ENCODE peak calls at places on chromosomes 13 and 19, in ten cellular contexts. V is hepatocyte, R is GM23248, S is PC-3, H is cardiac muscle cell, I is heart right ventricle, F is lower lobe of right lung, E is Peyer's patch, Z is fibroblast of lung, P is A549. K is an unnamed sample.

GRCh38 chr13:65912516-65912915 is 1317.6 kb downstream of the PCDH9 start:
- DNase-seq in V (no peak), R (no peak), S (no peak), H (no peak), I (no peak), F (no peak), E (no peak), Z (no peak), P (no peak), K (no peak)

GRCh38 chr13:23703241-23703640 is 133.0 kb downstream of the TNFRSF19 start:
- DNase-seq in V (no peak), R (peak), S (no peak), H (no peak), I (no peak), F (no peak), E (no peak), Z (no peak), P (no peak), K (no peak)

GRCh38 chr13:98822238-98822606 is 69.8 kb upstream of the SLC15A1 start:
- DNase-seq in V (no peak), R (peak), S (no peak), H (peak), I (no peak), F (no peak), E (no peak), Z (peak), P (no peak), K (no peak)

GRCh38 chr19:38388310-38389100 is at the start of gene SPRED3:
- DNase-seq in V (peak), R (peak), S (peak), H (peak), I (no peak), F (no peak), E (no peak), Z (peak), P (peak), K (no peak)

GRCh38 chr19:1483979-1484428 is 5.0 kb upstream of the C19orf25 start:
- DNase-seq in V (no peak), R (no peak), S (no peak), H (no peak), I (no peak), F (no peak), E (no peak), Z (no peak), P (no peak), K (no peak)

GRCh38 chr19:33177417-33177976 is 16.6 kb upstream of the LRP3 start:
- DNase-seq in V (peak), R (peak), S (peak), H (peak), I (no peak), F (no peak), E (no peak), Z (no peak), P (peak), K (no peak)

GRCh38 chr19:16200776-16201391 is 3.2 kb downstream of the AP1M1 start:
- DNase-seq in V (no peak), R (no peak), S (no peak), H (no peak), I (no peak), F (no peak), E (peak), Z (no peak), P (no peak), K (no peak)

GRCh38 chr19:41541990-41542584 is 33.9 kb upstream of the CEACAM21 start:
- DNase-seq in V (no peak), R (peak), S (peak), H (peak), I (peak), F (peak), E (peak), Z (peak), P (peak), K (peak)

GRCh38 chr13:24130134-24130792 is 30.3 kb upstream of the SPATA13 start:
- DNase-seq in V (no peak), R (no peak), S (no peak), H (no peak), I (no peak), F (no peak), E (no peak), Z (no peak), P (no peak), K (peak)

GRCh38 chr13:41352935-41353801 is 42.1 kb downstream of the NAA16 start:
- DNase-seq in V (peak), R (peak), S (peak), H (peak), I (peak), F (no peak), E (peak), Z (peak), P (peak), K (peak)

GRCh38 chr19:5090780-5091575 is 122.1 kb downstream of the KDM4B start:
- DNase-seq in V (peak), R (peak), S (no peak), H (peak), I (peak), F (no peak), E (no peak), Z (peak), P (no peak), K (no peak)

GRCh38 chr19:290539-291521 is at the start of gene PLPP2:
- DNase-seq in V (peak), R (peak), S (no peak), H (no peak), I (no peak), F (peak), E (peak), Z (peak), P (peak), K (no peak)

GRCh38 chr19:10568444-10568825 is 344 bp downstream of the CDKN2D start:
- DNase-seq in V (peak), R (peak), S (peak), H (no peak), I (peak), F (peak), E (peak), Z (no peak), P (no peak), K (no peak)

GRCh38 chr13:29362849-29363604 is 232.5 kb downstream of the SLC7A1 start:
- DNase-seq in V (peak), R (peak), S (peak), H (peak), I (peak), F (no peak), E (peak), Z (peak), P (peak), K (no peak)

GRCh38 chr19:14404322-14404721 is 14.8 kb downstream of the DDX39A start:
- DNase-seq in V (no peak), R (no peak), S (no peak), H (no peak), I (no peak), F (no peak), E (no peak), Z (no peak), P (no peak), K (no peak)

GRCh38 chr19:12995596-12996541 is 594 bp downstream of the NFIX start:
- DNase-seq in V (peak), R (peak), S (no peak), H (no peak), I (peak), F (no peak), E (no peak), Z (peak), P (no peak), K (no peak)

GRCh38 chr13:113123226-113124150 is 889 bp downstream of the F10 start:
- DNase-seq in V (no peak), R (peak), S (no peak), H (no peak), I (no peak), F (peak), E (peak), Z (no peak), P (no peak), K (no peak)

GRCh38 chr13:113120300-113121182 is 2.1 kb upstream of the F10 start:
- DNase-seq in V (no peak), R (no peak), S (no peak), H (no peak), I (no peak), F (no peak), E (peak), Z (no peak), P (no peak), K (no peak)

GRCh38 chr13:113122571-113123225 is at the start of gene F10:
- DNase-seq in V (peak), R (peak), S (no peak), H (peak), I (peak), F (peak), E (peak), Z (peak), P (no peak), K (no peak)

GRCh38 chr13:113121183-113121927 is 1.2 kb upstream of the F10 start:
- DNase-seq in V (no peak), R (no peak), S (no peak), H (no peak), I (no peak), F (peak), E (peak), Z (no peak), P (no peak), K (no peak)

DNA sequence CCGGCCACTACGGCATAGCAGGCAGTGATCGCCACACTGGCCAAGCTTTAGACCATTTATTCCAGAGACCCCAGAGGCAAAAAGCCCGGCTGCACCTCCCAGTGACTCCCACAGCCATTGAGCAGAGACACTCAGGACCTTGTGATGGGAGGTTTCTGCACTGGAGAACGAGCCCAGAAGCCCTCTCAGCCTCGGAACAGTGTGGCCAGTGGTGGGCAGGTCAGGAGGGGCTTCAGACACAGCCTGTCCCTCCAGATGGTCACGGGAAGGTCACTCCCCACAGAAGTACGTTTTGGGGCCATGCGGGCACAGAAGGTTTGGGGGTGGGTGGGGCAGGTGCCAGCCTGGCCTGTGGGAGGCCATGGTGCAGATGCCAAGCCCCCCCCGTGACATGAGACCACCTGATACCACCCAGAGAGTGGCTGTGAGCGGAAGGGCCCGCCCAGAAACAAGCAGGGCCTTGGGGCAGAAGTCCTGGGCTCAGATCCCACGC is 625 bp upstream of the F10 start:
- DNase-seq in V (no peak), R (no peak), S (no peak), H (no peak), I (no peak), F (peak), E (peak), Z (no peak), P (no peak), K (no peak)
- H3K27ac ChIP-seq in V (peak), R (no peak), S (no peak), H (no peak), I (peak), F (peak), E (peak), Z (no peak), P (no peak), K (no peak)

DNA sequence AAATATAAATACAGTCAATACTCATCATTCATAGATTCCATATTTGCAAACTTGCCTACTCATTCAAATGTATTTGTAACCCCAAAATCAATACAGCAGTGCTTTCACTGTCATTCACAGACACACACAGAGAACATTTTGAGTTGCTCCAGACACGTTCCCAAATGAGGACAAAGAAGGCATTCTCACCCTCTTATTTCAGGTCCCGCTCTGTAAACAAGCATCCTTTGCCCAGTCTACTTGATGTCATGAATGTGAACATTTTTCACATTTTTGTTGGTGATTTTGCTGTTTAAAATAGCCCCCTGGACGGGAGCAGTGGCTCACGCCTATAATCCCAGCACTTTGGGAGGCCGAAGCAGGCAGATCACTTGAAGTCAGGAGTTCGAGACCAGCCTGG is 15.5 kb downstream of the C19orf47 start:
- DNase-seq in V (no peak), R (no peak), S (no peak), H (no peak), I (no peak), F (no peak), E (no peak), Z (no peak), P (no peak), K (no peak)
- H3K27ac ChIP-seq in V (no peak), R (no peak), S (no peak), H (no peak), I (no peak), F (no peak), E (no peak), Z (no peak), P (no peak), K (no peak)

DNA sequence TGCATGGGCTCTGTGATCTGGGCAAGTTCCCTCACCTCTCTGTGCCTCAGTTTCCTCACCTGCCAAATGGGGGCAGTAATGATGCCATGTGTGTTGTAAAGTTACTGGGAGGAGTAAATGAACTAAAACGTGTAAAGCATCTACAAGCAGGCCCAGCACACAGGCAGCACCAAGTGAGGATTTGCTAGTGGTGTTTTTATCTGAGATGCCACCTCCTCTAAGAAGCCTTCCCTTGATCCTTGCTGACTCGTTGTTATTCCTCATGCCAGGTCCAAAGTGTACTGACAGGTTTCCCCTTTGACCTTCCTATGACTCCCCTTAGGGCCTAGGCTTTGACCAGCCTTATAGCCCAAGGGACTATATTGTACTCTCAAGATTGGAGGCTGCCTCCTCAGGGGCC is 1.5 kb upstream of the UQCRFS1 start:
- DNase-seq in V (no peak), R (no peak), S (no peak), H (no peak), I (no peak), F (no peak), E (no peak), Z (no peak), P (no peak), K (no peak)
- H3K27ac ChIP-seq in V (no peak), R (no peak), S (no peak), H (no peak), I (no peak), F (no peak), E (no peak), Z (no peak), P (no peak), K (no peak)

GRCh38 chr13:32134991-32135390 is 103.4 kb downstream of the FRY start:
- DNase-seq in V (no peak), R (no peak), S (no peak), H (no peak), I (no peak), F (no peak), E (no peak), Z (no peak), P (no peak), K (no peak)

GRCh38 chr13:32136716-32137115 is 105.1 kb downstream of the FRY start:
- DNase-seq in V (no peak), R (no peak), S (no peak), H (no peak), I (no peak), F (no peak), E (no peak), Z (no peak), P (no peak), K (no peak)

GRCh38 chr13:32136061-32136460 is 104.5 kb downstream of the FRY start:
- DNase-seq in V (no peak), R (no peak), S (no peak), H (no peak), I (no peak), F (no peak), E (no peak), Z (no peak), P (no peak), K (no peak)

GRCh38 chr13:32134241-32134801 is 102.7 kb downstream of the FRY start:
- DNase-seq in V (no peak), R (peak), S (peak), H (no peak), I (no peak), F (no peak), E (no peak), Z (no peak), P (no peak), K (no peak)

DNA sequence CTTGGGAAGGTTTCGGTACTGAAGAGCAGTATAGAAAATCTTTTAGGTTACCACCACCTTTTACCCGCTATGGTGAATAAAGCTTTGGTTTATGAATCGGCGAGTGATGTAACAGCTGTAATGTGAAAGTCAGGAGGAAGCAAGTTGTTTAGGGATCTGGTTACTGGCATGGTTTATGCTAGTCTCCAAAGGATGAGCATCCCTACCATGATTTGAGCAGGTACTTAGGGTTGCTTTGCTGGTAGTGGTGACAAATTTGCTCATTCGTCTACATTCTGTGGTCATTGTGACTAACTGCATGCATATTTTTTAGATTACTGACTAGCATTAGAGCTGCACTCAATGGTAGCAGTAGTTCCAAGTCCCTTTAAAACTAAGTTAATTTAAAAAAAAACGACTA is 104.1 kb downstream of the FRY start:
- DNase-seq in V (no peak), R (peak), S (peak), H (no peak), I (no peak), F (no peak), E (no peak), Z (peak), P (no peak), K (no peak)
- H3K27ac ChIP-seq in V (no peak), R (peak), S (no peak), H (no peak), I (peak), F (no peak), E (peak), Z (peak), P (no peak), K (no peak)

DNA sequence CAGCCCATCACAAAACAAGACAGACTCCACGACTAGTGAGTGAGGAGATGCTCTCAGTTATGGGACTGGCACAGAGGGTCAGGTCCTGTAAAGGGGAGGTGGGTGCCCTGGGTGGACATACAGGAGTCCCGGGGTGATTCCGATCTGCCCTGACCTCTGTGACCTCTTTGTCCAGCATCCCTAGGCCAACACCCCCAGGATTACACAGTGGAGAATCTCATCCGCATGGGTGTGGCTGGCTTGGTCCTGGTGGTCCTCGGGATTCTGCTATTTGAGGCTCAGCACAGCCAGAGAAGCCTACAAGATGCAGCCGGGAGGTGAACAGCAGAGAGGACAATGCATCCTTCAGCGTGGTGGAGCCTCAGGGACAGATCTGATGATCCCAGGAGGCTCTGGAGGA is 6.4 kb upstream of the LILRA1 start:
- DNase-seq in V (no peak), R (no peak), S (no peak), H (no peak), I (no peak), F (no peak), E (no peak), Z (no peak), P (no peak), K (no peak)
- H3K27ac ChIP-seq in V (no peak), R (no peak), S (no peak), H (no peak), I (no peak), F (no peak), E (no peak), Z (no peak), P (no peak), K (no peak)

K was measured in CD4-positive, CD25-positive, alpha-beta regulatory T cell.